ENCODE peak calls at places on chromosomes 13 and 19, in four cellular contexts. One of them, this sample, is unnamed.

GRCh38 chr13:103810026-103810425 is 743.8 kb upstream of the SLC10A2 start:
- DNase-seq in breast epithelium: no peak
- DNase-seq in BJ: no peak
- DNase-seq in neural progenitor cell: no peak
- DNase-seq in this sample: no peak

GRCh38 chr13:95564948-95565347 is 12.4 kb downstream of the CLDN10 start:
- DNase-seq in breast epithelium: no peak
- DNase-seq in BJ: peak; percentile 10
- DNase-seq in neural progenitor cell: no peak
- DNase-seq in this sample: peak; percentile 67

GRCh38 chr19:49361438-49362047 is 673 bp downstream of the TEAD2 start:
- DNase-seq in breast epithelium: peak; percentile 86
- DNase-seq in BJ: peak; percentile 32
- DNase-seq in neural progenitor cell: peak; percentile 90
- DNase-seq in this sample: no peak

GRCh38 chr13:67776171-67776570 is 546.0 kb upstream of the PCDH9 start:
- DNase-seq in breast epithelium: no peak
- DNase-seq in BJ: no peak
- DNase-seq in neural progenitor cell: no peak
- DNase-seq in this sample: no peak

GRCh38 chr19:29833614-29834261 is 21.9 kb downstream of the CCNE1 start:
- DNase-seq in breast epithelium: no peak
- DNase-seq in BJ: no peak
- DNase-seq in neural progenitor cell: no peak
- DNase-seq in this sample: no peak

GRCh38 chr19:4497770-4498389 is 20.4 kb downstream of the PLIN4 start:
- DNase-seq in breast epithelium: no peak
- DNase-seq in BJ: no peak
- DNase-seq in neural progenitor cell: no peak
- DNase-seq in this sample: no peak

GRCh38 chr13:88526186-88526852 is 855.1 kb downstream of the SLITRK5 start:
- DNase-seq in breast epithelium: no peak
- DNase-seq in BJ: no peak
- DNase-seq in neural progenitor cell: peak; percentile 60
- DNase-seq in this sample: no peak

GRCh38 chr13:44068169-44068568 is 188.5 kb downstream of the LACC1 start:
- DNase-seq in breast epithelium: no peak
- DNase-seq in BJ: no peak
- DNase-seq in neural progenitor cell: no peak
- DNase-seq in this sample: no peak

GRCh38 chr13:84651288-84651687 is 769.0 kb upstream of the SLITRK1 start:
- DNase-seq in breast epithelium: no peak
- DNase-seq in BJ: no peak
- DNase-seq in neural progenitor cell: no peak
- DNase-seq in this sample: peak; percentile 80

GRCh38 chr19:23071087-23071511 is 45.7 kb upstream of the ZNF730 start:
- DNase-seq in breast epithelium: no peak
- DNase-seq in BJ: no peak
- DNase-seq in neural progenitor cell: no peak
- DNase-seq in this sample: no peak

GRCh38 chr13:60627071-60627686 is 230.2 kb downstream of the TDRD3 start:
- DNase-seq in breast epithelium: no peak
- DNase-seq in BJ: no peak
- DNase-seq in neural progenitor cell: peak; percentile 90
- DNase-seq in this sample: no peak

GRCh38 chr19:19185853-19186728 is 5.9 kb downstream of the BORCS8 start:
- DNase-seq in breast epithelium: no peak
- DNase-seq in BJ: no peak
- DNase-seq in neural progenitor cell: peak; percentile 81
- DNase-seq in this sample: no peak

GRCh38 chr19:17248011-17248776 is 2.5 kb upstream of the NR2F6 start:
- DNase-seq in breast epithelium: no peak
- DNase-seq in BJ: no peak
- DNase-seq in neural progenitor cell: peak; percentile 76
- DNase-seq in this sample: no peak

GRCh38 chr19:494171-495046 is 1.9 kb upstream of the MADCAM1 start:
- DNase-seq in breast epithelium: no peak
- DNase-seq in BJ: no peak
- DNase-seq in neural progenitor cell: no peak
- DNase-seq in this sample: no peak

GRCh38 chr19:13693933-13694332 is 70.4 kb upstream of the MRI1 start:
- DNase-seq in breast epithelium: no peak
- DNase-seq in BJ: no peak
- DNase-seq in neural progenitor cell: peak; percentile 10
- DNase-seq in this sample: no peak

GRCh38 chr19:13696839-13697238 is 67.5 kb upstream of the MRI1 start:
- DNase-seq in breast epithelium: no peak
- DNase-seq in BJ: no peak
- DNase-seq in neural progenitor cell: no peak
- DNase-seq in this sample: no peak

GRCh38 chr19:13692096-13692495 is 72.2 kb upstream of the MRI1 start:
- DNase-seq in breast epithelium: no peak
- DNase-seq in BJ: no peak
- DNase-seq in neural progenitor cell: no peak
- DNase-seq in this sample: peak; percentile 26

GRCh38 chr19:13689050-13689449 is 75.3 kb upstream of the MRI1 start:
- DNase-seq in breast epithelium: no peak
- DNase-seq in BJ: no peak
- DNase-seq in neural progenitor cell: peak; percentile 43
- DNase-seq in this sample: no peak

DNA sequence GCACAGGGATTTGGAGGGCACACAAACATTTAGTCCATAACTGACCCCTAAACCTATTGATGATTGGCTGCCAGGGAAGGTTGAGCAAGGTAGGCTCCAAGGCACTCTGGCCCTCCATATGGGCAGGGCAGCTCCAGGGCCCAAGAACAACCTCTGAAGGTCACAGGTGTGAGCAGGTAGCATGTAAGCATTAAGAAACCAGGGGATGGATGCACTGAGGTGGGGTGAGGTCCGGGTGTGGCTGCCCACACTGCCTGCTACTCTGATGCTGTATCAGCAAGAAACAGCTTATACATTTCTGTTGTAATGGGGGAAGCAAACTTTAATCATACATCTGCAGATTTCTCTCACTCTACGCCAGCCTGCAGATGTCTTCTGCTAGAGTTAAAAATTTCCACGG is 72.8 kb upstream of the MRI1 start:
- DNase-seq in breast epithelium: no peak
- DNase-seq in BJ: no peak
- DNase-seq in neural progenitor cell: no peak
- DNase-seq in this sample: no peak
- H3K4me3 ChIP-seq in breast epithelium: no peak overlapping the region
- H3K4me3 ChIP-seq in BJ: no peak overlapping the region
- H3K4me3 ChIP-seq in neural progenitor cell: no peak overlapping the region
- H3K4me3 ChIP-seq in this sample: no peak overlapping the region

GRCh38 chr19:36113895-36114762 is 546 bp downstream of the POLR2I start:
- DNase-seq in breast epithelium: no peak
- DNase-seq in BJ: no peak
- DNase-seq in neural progenitor cell: peak; percentile 45
- DNase-seq in this sample: no peak

GRCh38 chr19:36111200-36111539 is 227 bp downstream of the OVOL3 start:
- DNase-seq in breast epithelium: no peak
- DNase-seq in BJ: no peak
- DNase-seq in neural progenitor cell: peak; percentile 50
- DNase-seq in this sample: no peak

GRCh38 chr19:36114763-36115452 is at the start of gene POLR2I:
- DNase-seq in breast epithelium: peak; percentile 99
- DNase-seq in BJ: peak; percentile 99
- DNase-seq in neural progenitor cell: peak; percentile 100
- DNase-seq in this sample: peak; percentile 99

GRCh38 chr19:36112678-36113077 is 1.7 kb downstream of the OVOL3 start:
- DNase-seq in breast epithelium: no peak
- DNase-seq in BJ: no peak
- DNase-seq in neural progenitor cell: no peak
- DNase-seq in this sample: no peak

DNA sequence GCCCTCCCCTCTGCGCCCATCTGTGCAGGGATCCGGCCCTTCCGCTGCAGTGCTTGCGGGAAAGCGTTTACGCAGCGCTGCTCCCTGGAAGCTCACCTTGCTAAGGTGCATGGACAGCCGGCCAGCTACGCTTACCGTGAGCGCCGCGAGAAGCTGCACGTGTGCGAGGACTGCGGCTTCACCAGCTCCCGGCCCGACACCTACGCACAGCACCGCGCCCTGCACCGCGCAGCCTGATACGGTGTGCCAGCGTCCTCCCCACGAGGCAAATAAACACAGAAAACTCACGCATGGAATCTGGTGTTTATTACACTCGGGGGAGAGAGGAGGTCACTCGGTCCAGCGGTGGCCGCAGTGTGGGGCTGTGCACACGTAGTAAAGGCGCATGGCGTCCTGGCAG is 1.2 kb downstream of the POLR2I start:
- DNase-seq in breast epithelium: no peak
- DNase-seq in BJ: no peak
- DNase-seq in neural progenitor cell: no peak
- DNase-seq in this sample: no peak
- TF ChIP-seq CTCF in breast epithelium: no peak
- TF ChIP-seq CTCF in BJ: no peak
- TF ChIP-seq CTCF in neural progenitor cell: no peak
- TF ChIP-seq CTCF in this sample: no peak

GRCh38 chr19:52028780-52029123 is 573 bp upstream of the ZNF614 start:
- DNase-seq in breast epithelium: no peak
- DNase-seq in BJ: no peak
- DNase-seq in neural progenitor cell: no peak
- DNase-seq in this sample: no peak

GRCh38 chr19:52034051-52034728 is 6.0 kb upstream of the ZNF614 start:
- DNase-seq in breast epithelium: no peak
- DNase-seq in BJ: no peak
- DNase-seq in neural progenitor cell: no peak
- DNase-seq in this sample: no peak

GRCh38 chr19:52028027-52028779 is at the start of gene ZNF614:
- DNase-seq in breast epithelium: peak; percentile 80
- DNase-seq in BJ: peak; percentile 40
- DNase-seq in neural progenitor cell: peak; percentile 92
- DNase-seq in this sample: peak; percentile 43
- H3K36me3 ChIP-seq in breast epithelium: peaks cover 11% of the 10 kb centered on the region
- H3K36me3 ChIP-seq in BJ: peaks cover 7% of the 10 kb centered on the region
- H3K36me3 ChIP-seq in neural progenitor cell: peaks cover 25% of the 10 kb centered on the region
- H3K36me3 ChIP-seq in this sample: no peaks in the 10 kb centered on the region

DNA sequence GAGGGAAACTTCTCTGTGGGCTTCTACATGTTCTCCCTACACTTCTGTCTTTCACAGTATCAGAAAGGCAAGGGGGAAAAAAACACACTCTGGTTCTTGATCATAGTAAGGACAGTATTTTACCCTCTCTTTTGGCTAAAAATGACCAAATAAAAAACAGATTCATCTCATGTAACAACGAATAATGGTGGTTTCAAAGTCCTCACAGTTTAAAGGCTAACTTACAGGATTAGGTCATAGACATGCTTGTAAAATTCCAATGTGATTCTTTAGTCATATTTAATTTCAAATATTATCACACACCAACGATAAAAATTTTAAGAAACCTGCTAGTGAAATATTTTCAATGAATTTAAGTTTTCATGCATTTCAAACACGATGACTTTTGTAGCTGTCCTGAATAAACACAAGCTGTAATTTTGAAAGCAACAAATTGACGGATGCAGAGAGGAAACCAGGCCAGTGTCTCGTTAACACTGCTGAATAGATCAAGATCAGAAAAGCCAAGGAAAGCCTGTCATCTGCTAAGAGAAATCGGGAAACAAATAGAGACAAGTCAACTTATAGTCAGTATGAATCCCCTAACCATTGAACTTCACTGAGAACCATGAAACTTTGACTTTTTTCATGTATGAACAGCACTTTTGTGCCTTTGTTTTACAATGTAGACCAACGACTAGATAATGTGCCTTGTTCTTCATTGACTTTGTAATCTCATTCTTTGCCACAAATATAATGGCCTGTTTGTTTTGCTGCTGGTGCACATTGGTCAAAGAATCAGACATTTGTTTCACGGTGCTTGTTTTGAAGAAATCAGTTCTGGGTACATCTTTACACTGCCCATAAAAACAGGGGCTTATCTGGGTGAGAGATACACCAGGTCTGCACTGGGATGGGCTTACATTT is 22.0 kb downstream of the MBNL2 start:
- DNase-seq in breast epithelium: no peak
- DNase-seq in BJ: no peak
- DNase-seq in neural progenitor cell: no peak
- DNase-seq in this sample: no peak
- H3K4me3 ChIP-seq in breast epithelium: no peak overlapping the region
- H3K4me3 ChIP-seq in BJ: no peak overlapping the region
- H3K4me3 ChIP-seq in neural progenitor cell: no peak overlapping the region
- H3K4me3 ChIP-seq in this sample: no peak overlapping the region

DNA sequence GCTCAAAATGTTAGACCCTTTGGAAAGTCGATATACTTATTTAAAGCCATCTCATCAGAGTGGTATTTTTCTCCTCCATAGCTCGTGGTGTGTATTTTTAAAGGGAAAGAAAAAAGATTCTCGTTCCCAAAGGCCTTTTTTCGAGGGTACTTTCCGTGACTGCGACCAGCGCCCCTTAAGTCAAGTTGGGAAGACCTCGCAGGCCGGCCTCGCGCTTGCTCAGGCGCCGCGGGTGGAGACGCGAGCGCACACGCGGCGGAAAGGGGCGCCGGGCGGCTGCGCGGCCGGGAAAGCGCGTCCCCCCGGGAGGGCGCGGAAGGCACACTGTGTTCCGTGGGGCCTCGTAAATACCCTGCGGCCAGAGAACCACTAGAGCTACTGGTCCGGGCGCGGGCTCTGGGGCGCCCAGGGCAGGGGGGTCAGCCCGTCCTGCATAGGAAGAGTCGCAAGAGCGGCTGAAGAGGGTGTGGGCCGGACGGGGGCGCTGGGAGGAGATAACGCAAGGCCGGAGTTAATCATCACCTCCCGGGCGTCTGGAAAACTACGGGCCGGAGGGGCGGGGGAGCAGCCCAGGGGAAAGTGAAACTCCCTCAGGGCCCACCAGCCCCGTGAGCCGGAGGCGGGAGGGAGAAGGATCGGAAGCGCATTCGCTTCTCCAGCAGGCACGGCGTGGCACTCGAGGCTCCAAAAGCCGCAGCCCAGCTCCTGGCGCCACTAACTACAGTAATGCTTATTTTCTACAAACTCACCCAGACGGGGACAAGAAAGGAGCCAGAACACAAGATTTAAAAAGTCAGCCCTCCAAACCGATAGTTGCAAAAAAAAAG is 1.2 kb upstream of the WBP4 start:
- DNase-seq in breast epithelium: peak; percentile 75
- DNase-seq in BJ: peak; percentile 40
- DNase-seq in neural progenitor cell: peak; percentile 94
- DNase-seq in this sample: peak; percentile 63
- TF ChIP-seq CTCF in breast epithelium: peak; percentile 26
- TF ChIP-seq CTCF in BJ: peak; percentile 51
- TF ChIP-seq CTCF in neural progenitor cell: peak; percentile 54
- TF ChIP-seq CTCF in this sample: peak; percentile 30

DNA sequence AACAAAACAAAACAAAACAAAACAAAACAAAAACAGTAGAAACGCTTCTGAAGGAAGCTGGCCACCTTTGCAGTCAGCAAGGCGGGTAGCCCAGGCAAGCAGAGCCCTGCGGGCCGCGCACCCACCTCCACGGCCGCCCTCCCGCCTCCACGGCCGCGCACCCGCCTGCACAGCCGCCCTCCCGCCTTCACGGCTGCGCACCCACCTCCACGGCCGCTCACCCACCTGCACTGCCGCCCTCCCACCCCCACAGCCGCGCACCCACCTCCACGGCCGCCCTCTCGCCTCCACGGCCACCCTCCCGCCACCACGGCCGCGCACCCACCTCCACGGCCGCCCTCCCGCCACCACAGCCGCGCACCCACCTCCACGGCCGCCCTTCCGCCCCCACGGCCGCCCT is 9.0 kb upstream of the TIMM13 start:
- DNase-seq in breast epithelium: no peak
- DNase-seq in BJ: no peak
- DNase-seq in neural progenitor cell: no peak
- DNase-seq in this sample: no peak
- H3K36me3 ChIP-seq in breast epithelium: no peaks in the 10 kb centered on the region
- H3K36me3 ChIP-seq in BJ: peaks cover 28% of the 10 kb centered on the region
- H3K36me3 ChIP-seq in neural progenitor cell: no peaks in the 10 kb centered on the region
- H3K36me3 ChIP-seq in this sample: peaks cover 1% of the 10 kb centered on the region